ENCODE peak calls at places on chromosomes 1 and 21, in ten cellular contexts. One of them, this sample, is unnamed.

GRCh38 chr1:99956755-99957154 is 13.0 kb upstream of the SLC35A3 start:
- DNase-seq in neural progenitor cell: no peak
- DNase-seq in keratinocyte: no peak
- DNase-seq in fibroblast of lung: peak; percentile 9
- DNase-seq in CD4-positive, alpha-beta memory T cell: no peak
- DNase-seq in CD8-positive, alpha-beta T cell: no peak
- DNase-seq in hepatocyte: no peak
- DNase-seq in neuronal stem cell: no peak
- DNase-seq in pancreas: no peak
- DNase-seq in AG04450: no peak
- DNase-seq in this sample: no peak

GRCh38 chr1:84973493-84974334 is 23.2 kb downstream of the MCOLN2 start:
- DNase-seq in AG04450: no peak
- DNase-seq in hepatocyte: no peak
- DNase-seq in neural progenitor cell: no peak
- DNase-seq in fibroblast of lung: peak; percentile 38
- DNase-seq in keratinocyte: no peak
- DNase-seq in CD4-positive, alpha-beta memory T cell: no peak
- DNase-seq in neuronal stem cell: no peak
- DNase-seq in pancreas: no peak
- DNase-seq in CD8-positive, alpha-beta T cell: no peak
- DNase-seq in this sample: no peak

GRCh38 chr1:150881331-150882070 is 5.1 kb upstream of the ARNT start:
- DNase-seq in neural progenitor cell: no peak
- DNase-seq in pancreas: no peak
- DNase-seq in neuronal stem cell: no peak
- DNase-seq in CD4-positive, alpha-beta memory T cell: no peak
- DNase-seq in AG04450: peak; percentile 89
- DNase-seq in fibroblast of lung: peak; percentile 99
- DNase-seq in CD8-positive, alpha-beta T cell: no peak
- DNase-seq in keratinocyte: no peak
- DNase-seq in hepatocyte: no peak
- DNase-seq in this sample: no peak

GRCh38 chr1:219124163-219124562 is 49.5 kb upstream of the LYPLAL1 start:
- DNase-seq in pancreas: no peak
- DNase-seq in neural progenitor cell: no peak
- DNase-seq in keratinocyte: no peak
- DNase-seq in hepatocyte: no peak
- DNase-seq in CD8-positive, alpha-beta T cell: no peak
- DNase-seq in fibroblast of lung: no peak
- DNase-seq in CD4-positive, alpha-beta memory T cell: no peak
- DNase-seq in AG04450: no peak
- DNase-seq in neuronal stem cell: no peak
- DNase-seq in this sample: no peak

GRCh38 chr1:47755368-47755990 is 241.7 kb downstream of the TRABD2B start:
- DNase-seq in neural progenitor cell: peak; percentile 60
- DNase-seq in neuronal stem cell: peak; percentile 38
- DNase-seq in CD4-positive, alpha-beta memory T cell: peak; percentile 15
- DNase-seq in CD8-positive, alpha-beta T cell: peak; percentile 28
- DNase-seq in fibroblast of lung: no peak
- DNase-seq in pancreas: no peak
- DNase-seq in keratinocyte: no peak
- DNase-seq in hepatocyte: no peak
- DNase-seq in AG04450: no peak
- DNase-seq in this sample: no peak

GRCh38 chr1:216847385-216848036 is 124.3 kb upstream of the ESRRG start:
- DNase-seq in CD4-positive, alpha-beta memory T cell: no peak
- DNase-seq in neuronal stem cell: no peak
- DNase-seq in CD8-positive, alpha-beta T cell: no peak
- DNase-seq in neural progenitor cell: no peak
- DNase-seq in AG04450: peak; percentile 7
- DNase-seq in keratinocyte: no peak
- DNase-seq in fibroblast of lung: peak; percentile 10
- DNase-seq in hepatocyte: no peak
- DNase-seq in pancreas: no peak
- DNase-seq in this sample: no peak

GRCh38 chr1:76075877-76076276 is 1.3 kb downstream of the ST6GALNAC3 start:
- DNase-seq in pancreas: no peak
- DNase-seq in neuronal stem cell: no peak
- DNase-seq in CD4-positive, alpha-beta memory T cell: no peak
- DNase-seq in AG04450: no peak
- DNase-seq in CD8-positive, alpha-beta T cell: no peak
- DNase-seq in hepatocyte: no peak
- DNase-seq in fibroblast of lung: peak; percentile 68
- DNase-seq in keratinocyte: no peak
- DNase-seq in neural progenitor cell: no peak
- DNase-seq in this sample: no peak

GRCh38 chr21:44929242-44929798 is 8.6 kb upstream of the ITGB2 start:
- DNase-seq in hepatocyte: no peak
- DNase-seq in CD8-positive, alpha-beta T cell: peak; percentile 14
- DNase-seq in CD4-positive, alpha-beta memory T cell: no peak
- DNase-seq in fibroblast of lung: no peak
- DNase-seq in AG04450: no peak
- DNase-seq in neural progenitor cell: no peak
- DNase-seq in pancreas: no peak
- DNase-seq in keratinocyte: no peak
- DNase-seq in neuronal stem cell: no peak
- DNase-seq in this sample: no peak

GRCh38 chr1:203121186-203122015 is 6.1 kb upstream of the ADORA1 start:
- DNase-seq in pancreas: no peak
- DNase-seq in neural progenitor cell: no peak
- DNase-seq in fibroblast of lung: no peak
- DNase-seq in keratinocyte: no peak
- DNase-seq in hepatocyte: no peak
- DNase-seq in CD4-positive, alpha-beta memory T cell: no peak
- DNase-seq in neuronal stem cell: no peak
- DNase-seq in CD8-positive, alpha-beta T cell: no peak
- DNase-seq in AG04450: no peak
- DNase-seq in this sample: no peak

GRCh38 chr1:234601217-234602017 is 8.6 kb downstream of the IRF2BP2 start:
- DNase-seq in neural progenitor cell: no peak
- DNase-seq in CD4-positive, alpha-beta memory T cell: peak; percentile 77
- DNase-seq in keratinocyte: no peak
- DNase-seq in hepatocyte: peak; percentile 54
- DNase-seq in AG04450: no peak
- DNase-seq in CD8-positive, alpha-beta T cell: peak; percentile 39
- DNase-seq in fibroblast of lung: peak; percentile 75
- DNase-seq in pancreas: no peak
- DNase-seq in neuronal stem cell: no peak
- DNase-seq in this sample: no peak

GRCh38 chr1:36108314-36108713 is 16.7 kb downstream of the COL8A2 start:
- DNase-seq in hepatocyte: no peak
- DNase-seq in AG04450: no peak
- DNase-seq in CD4-positive, alpha-beta memory T cell: no peak
- DNase-seq in CD8-positive, alpha-beta T cell: no peak
- DNase-seq in neural progenitor cell: no peak
- DNase-seq in pancreas: no peak
- DNase-seq in neuronal stem cell: no peak
- DNase-seq in fibroblast of lung: no peak
- DNase-seq in keratinocyte: no peak
- DNase-seq in this sample: no peak

GRCh38 chr1:214842856-214843255 is 239.7 kb upstream of the KCNK2 start:
- DNase-seq in hepatocyte: no peak
- DNase-seq in neural progenitor cell: no peak
- DNase-seq in CD8-positive, alpha-beta T cell: no peak
- DNase-seq in AG04450: no peak
- DNase-seq in CD4-positive, alpha-beta memory T cell: no peak
- DNase-seq in neuronal stem cell: no peak
- DNase-seq in fibroblast of lung: no peak
- DNase-seq in pancreas: no peak
- DNase-seq in keratinocyte: no peak
- DNase-seq in this sample: no peak

GRCh38 chr1:171219751-171220385 is 28.4 kb upstream of the FMO1 start:
- DNase-seq in CD4-positive, alpha-beta memory T cell: no peak
- DNase-seq in pancreas: no peak
- DNase-seq in CD8-positive, alpha-beta T cell: no peak
- DNase-seq in neuronal stem cell: peak; percentile 80
- DNase-seq in neural progenitor cell: peak; percentile 94
- DNase-seq in keratinocyte: peak; percentile 13
- DNase-seq in fibroblast of lung: peak; percentile 83
- DNase-seq in hepatocyte: no peak
- DNase-seq in AG04450: peak; percentile 81
- DNase-seq in this sample: no peak

GRCh38 chr1:171222961-171223360 is 25.3 kb upstream of the FMO1 start:
- DNase-seq in AG04450: no peak
- DNase-seq in neuronal stem cell: no peak
- DNase-seq in CD8-positive, alpha-beta T cell: no peak
- DNase-seq in keratinocyte: no peak
- DNase-seq in hepatocyte: no peak
- DNase-seq in neural progenitor cell: no peak
- DNase-seq in pancreas: no peak
- DNase-seq in fibroblast of lung: peak; percentile 11
- DNase-seq in CD4-positive, alpha-beta memory T cell: no peak
- DNase-seq in this sample: no peak

GRCh38 chr1:171218661-171219060 is 29.6 kb upstream of the FMO1 start:
- DNase-seq in neuronal stem cell: no peak
- DNase-seq in CD8-positive, alpha-beta T cell: no peak
- DNase-seq in CD4-positive, alpha-beta memory T cell: no peak
- DNase-seq in fibroblast of lung: no peak
- DNase-seq in AG04450: no peak
- DNase-seq in neural progenitor cell: no peak
- DNase-seq in hepatocyte: no peak
- DNase-seq in pancreas: no peak
- DNase-seq in keratinocyte: no peak
- DNase-seq in this sample: no peak

GRCh38 chr1:171221665-171222591 is 26.4 kb upstream of the FMO1 start:
- DNase-seq in CD4-positive, alpha-beta memory T cell: no peak
- DNase-seq in neural progenitor cell: no peak
- DNase-seq in CD8-positive, alpha-beta T cell: no peak
- DNase-seq in neuronal stem cell: no peak
- DNase-seq in AG04450: no peak
- DNase-seq in fibroblast of lung: peak; percentile 51
- DNase-seq in pancreas: no peak
- DNase-seq in keratinocyte: no peak
- DNase-seq in hepatocyte: no peak
- DNase-seq in this sample: no peak

GRCh38 chr1:171220551-171221175 is 27.6 kb upstream of the FMO1 start:
- DNase-seq in hepatocyte: peak; percentile 30
- DNase-seq in pancreas: no peak
- DNase-seq in keratinocyte: no peak
- DNase-seq in AG04450: peak; percentile 20
- DNase-seq in CD8-positive, alpha-beta T cell: no peak
- DNase-seq in neuronal stem cell: peak; percentile 74
- DNase-seq in neural progenitor cell: peak; percentile 87
- DNase-seq in CD4-positive, alpha-beta memory T cell: no peak
- DNase-seq in fibroblast of lung: peak; percentile 62
- DNase-seq in this sample: no peak
- H3K27ac ChIP-seq in hepatocyte: peak overlapping the region; percentile 80
- H3K27ac ChIP-seq in pancreas: peak overlapping the region; percentile 28
- H3K27ac ChIP-seq in keratinocyte: peak overlapping the region; percentile 87
- H3K27ac ChIP-seq in AG04450: peak overlapping the region; percentile 98
- H3K27ac ChIP-seq in CD8-positive, alpha-beta T cell: no peak overlapping the region
- H3K27ac ChIP-seq in neuronal stem cell: peak overlapping the region; percentile 83
- H3K27ac ChIP-seq in neural progenitor cell: peak overlapping the region; percentile 99
- H3K27ac ChIP-seq in CD4-positive, alpha-beta memory T cell: no peak overlapping the region
- H3K27ac ChIP-seq in fibroblast of lung: peak overlapping the region; percentile 88
- H3K27ac ChIP-seq in this sample: no peak overlapping the region

DNA sequence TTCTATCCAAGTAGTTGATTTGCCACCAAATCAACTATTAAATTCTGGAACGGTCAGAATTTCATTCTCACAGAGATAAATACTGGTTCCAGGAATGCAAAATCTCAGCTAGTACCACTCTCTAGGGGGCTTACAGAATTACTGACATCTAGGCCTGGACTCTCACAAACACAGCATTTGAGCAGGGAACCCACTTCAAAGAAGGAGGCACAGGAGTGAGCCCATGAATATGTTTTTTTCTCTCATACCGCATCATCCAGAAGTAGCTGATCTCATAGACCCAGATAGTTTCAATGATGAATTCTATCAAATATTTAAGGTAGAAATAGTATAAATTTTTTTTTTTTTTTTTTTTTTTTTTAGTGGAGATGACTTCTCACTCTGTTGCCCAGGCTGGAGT is 32.1 kb downstream of the S1PR1 start:
- DNase-seq in CD4-positive, alpha-beta memory T cell: no peak
- DNase-seq in keratinocyte: no peak
- DNase-seq in neural progenitor cell: no peak
- DNase-seq in pancreas: no peak
- DNase-seq in AG04450: no peak
- DNase-seq in CD8-positive, alpha-beta T cell: no peak
- DNase-seq in neuronal stem cell: no peak
- DNase-seq in fibroblast of lung: no peak
- DNase-seq in hepatocyte: no peak
- DNase-seq in this sample: no peak
- H3K27ac ChIP-seq in CD4-positive, alpha-beta memory T cell: no peak overlapping the region
- H3K27ac ChIP-seq in keratinocyte: no peak overlapping the region
- H3K27ac ChIP-seq in neural progenitor cell: no peak overlapping the region
- H3K27ac ChIP-seq in pancreas: no peak overlapping the region
- H3K27ac ChIP-seq in AG04450: no peak overlapping the region
- H3K27ac ChIP-seq in CD8-positive, alpha-beta T cell: no peak overlapping the region
- H3K27ac ChIP-seq in neuronal stem cell: no peak overlapping the region
- H3K27ac ChIP-seq in fibroblast of lung: no peak overlapping the region
- H3K27ac ChIP-seq in hepatocyte: no peak overlapping the region
- H3K27ac ChIP-seq in this sample: no peak overlapping the region

GRCh38 chr1:154384650-154385557 is 20.2 kb upstream of the IL6R start:
- DNase-seq in CD8-positive, alpha-beta T cell: no peak
- DNase-seq in keratinocyte: no peak
- DNase-seq in hepatocyte: no peak
- DNase-seq in pancreas: no peak
- DNase-seq in neuronal stem cell: no peak
- DNase-seq in neural progenitor cell: no peak
- DNase-seq in fibroblast of lung: no peak
- DNase-seq in AG04450: no peak
- DNase-seq in CD4-positive, alpha-beta memory T cell: no peak
- DNase-seq in this sample: no peak
- H3K27ac ChIP-seq in CD8-positive, alpha-beta T cell: peak overlapping the region; percentile 36
- H3K27ac ChIP-seq in keratinocyte: no peak overlapping the region
- H3K27ac ChIP-seq in hepatocyte: no peak overlapping the region
- H3K27ac ChIP-seq in pancreas: no peak overlapping the region
- H3K27ac ChIP-seq in neuronal stem cell: no peak overlapping the region
- H3K27ac ChIP-seq in neural progenitor cell: no peak overlapping the region
- H3K27ac ChIP-seq in fibroblast of lung: no peak overlapping the region
- H3K27ac ChIP-seq in AG04450: no peak overlapping the region
- H3K27ac ChIP-seq in CD4-positive, alpha-beta memory T cell: peak overlapping the region; percentile 67
- H3K27ac ChIP-seq in this sample: no peak overlapping the region

DNA sequence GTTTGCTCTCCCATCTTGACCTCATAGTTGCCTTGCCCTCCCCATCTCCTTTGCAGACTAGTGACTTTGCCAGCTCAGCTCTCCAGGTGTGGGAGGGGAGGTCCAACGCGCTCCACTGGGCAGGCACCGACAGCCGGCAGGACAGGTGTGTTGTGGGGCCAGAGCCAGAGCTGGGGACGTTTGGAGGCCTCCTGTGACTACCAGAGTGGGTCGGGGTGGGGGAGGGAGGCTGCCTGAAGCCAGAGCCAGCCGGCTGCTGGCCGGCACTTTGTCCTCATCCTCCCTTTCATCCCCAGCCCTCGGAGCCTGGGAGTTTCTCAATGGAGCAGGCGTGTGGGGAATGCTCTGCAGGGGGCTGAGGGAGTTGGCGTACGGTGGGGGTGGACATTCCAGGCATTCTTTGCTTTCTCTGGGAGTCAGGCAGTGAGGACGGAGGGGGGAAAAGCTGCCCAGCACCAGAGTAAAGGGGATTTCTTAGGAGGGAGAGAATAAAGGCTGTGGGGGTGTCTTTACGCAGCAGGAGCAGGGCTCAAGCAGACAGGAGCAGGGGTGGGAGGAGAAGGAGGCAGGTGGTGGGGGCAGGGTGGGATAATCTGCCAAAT is 20.2 kb downstream of the NUAK2 start:
- DNase-seq in AG04450: peak; percentile 92
- DNase-seq in hepatocyte: peak; percentile 91
- DNase-seq in pancreas: peak; percentile 98
- DNase-seq in keratinocyte: no peak
- DNase-seq in CD8-positive, alpha-beta T cell: no peak
- DNase-seq in fibroblast of lung: peak; percentile 66
- DNase-seq in CD4-positive, alpha-beta memory T cell: no peak
- DNase-seq in neural progenitor cell: peak; percentile 99
- DNase-seq in neuronal stem cell: peak; percentile 99
- DNase-seq in this sample: no peak
- H3K27ac ChIP-seq in AG04450: peak overlapping the region; percentile 100
- H3K27ac ChIP-seq in hepatocyte: peak overlapping the region; percentile 97
- H3K27ac ChIP-seq in pancreas: peak overlapping the region; percentile 73
- H3K27ac ChIP-seq in keratinocyte: peak overlapping the region; percentile 11
- H3K27ac ChIP-seq in CD8-positive, alpha-beta T cell: no peak overlapping the region
- H3K27ac ChIP-seq in fibroblast of lung: peak overlapping the region; percentile 88
- H3K27ac ChIP-seq in CD4-positive, alpha-beta memory T cell: no peak overlapping the region
- H3K27ac ChIP-seq in neural progenitor cell: peak overlapping the region; percentile 100
- H3K27ac ChIP-seq in neuronal stem cell: peak overlapping the region; percentile 99
- H3K27ac ChIP-seq in this sample: no peak overlapping the region

This sample was measured in substantia nigra.